ENCODE peak calls at places on chromosomes 12 and 14, in nine cellular contexts. L, C, D, O, B, K, Q, X and Y are unnamed samples.

GRCh38 chr12:27412047-27412446 is 34.5 kb upstream of the SMCO2 start:
- DNase-seq in L (no peak), C (no peak), D (no peak), O (no peak), B (no peak), K (no peak), Q (no peak), X (no peak), Y (no peak)

GRCh38 chr12:20463920-20464524 is 95.7 kb downstream of the PDE3A start:
- DNase-seq in L (peak; percentile 55), C (peak; percentile 1), D (no peak), O (no peak), B (no peak), K (no peak), Q (peak; percentile 18), X (no peak), Y (no peak)

GRCh38 chr12:64124511-64125197 is 97.4 kb downstream of the KICS2 start:
- DNase-seq in L (no peak), C (no peak), D (no peak), O (no peak), B (no peak), K (peak; percentile 77), Q (peak; percentile 7), X (no peak), Y (no peak)

GRCh38 chr14:37515761-37516160 is 79.3 kb downstream of the FOXA1 start:
- DNase-seq in L (no peak), C (no peak), D (no peak), O (no peak), B (no peak), K (no peak), Q (no peak), X (no peak), Y (no peak)

GRCh38 chr12:3752741-3753486 is at the start of gene CRACR2A:
- DNase-seq in L (no peak), C (peak; percentile 95), D (peak; percentile 69), O (no peak), B (peak; percentile 41), K (peak; percentile 71), Q (no peak), X (no peak), Y (peak; percentile 73)

GRCh38 chr14:81264011-81264410 is 43.3 kb upstream of the GTF2A1 start:
- DNase-seq in L (no peak), C (no peak), D (no peak), O (no peak), B (no peak), K (no peak), Q (no peak), X (no peak), Y (no peak)

GRCh38 chr12:107196681-107197080 is 103.3 kb upstream of the CRY1 start:
- DNase-seq in L (no peak), C (no peak), D (no peak), O (no peak), B (no peak), K (peak; percentile 68), Q (no peak), X (no peak), Y (no peak)

GRCh38 chr14:25090716-25091454 is 40.9 kb upstream of the STXBP6 start:
- DNase-seq in L (no peak), C (no peak), D (no peak), O (peak; percentile 75), B (no peak), K (peak; percentile 46), Q (no peak), X (no peak), Y (no peak)

GRCh38 chr12:55899035-55899434 is 28.7 kb downstream of the PYM1 start:
- DNase-seq in L (no peak), C (no peak), D (no peak), O (no peak), B (no peak), K (peak; percentile 83), Q (no peak), X (no peak), Y (no peak)

GRCh38 chr12:2299207-2299606 is 246.4 kb downstream of the CACNA1C start:
- DNase-seq in L (peak; percentile 70), C (no peak), D (no peak), O (no peak), B (no peak), K (no peak), Q (peak; percentile 86), X (no peak), Y (no peak)

GRCh38 chr14:105187935-105188524 is 6.9 kb upstream of the NUDT14 start:
- DNase-seq in L (no peak), C (no peak), D (no peak), O (no peak), B (no peak), K (no peak), Q (peak; percentile 39), X (no peak), Y (no peak)

GRCh38 chr12:69569236-69569635 is 16.0 kb upstream of the CCT2 start:
- DNase-seq in L (no peak), C (no peak), D (no peak), O (peak; percentile 80), B (no peak), K (peak; percentile 73), Q (no peak), X (peak; percentile 42), Y (no peak)

GRCh38 chr14:26598081-26598671 is 343 bp upstream of the NOVA1 start:
- DNase-seq in L (peak; percentile 98), C (peak; percentile 97), D (no peak), O (no peak), B (peak; percentile 80), K (peak; percentile 76), Q (peak; percentile 95), X (peak; percentile 7), Y (no peak)

GRCh38 chr12:82923935-82924334 is 237.2 kb downstream of the TMTC2 start:
- DNase-seq in L (no peak), C (no peak), D (no peak), O (no peak), B (no peak), K (no peak), Q (no peak), X (no peak), Y (no peak)

GRCh38 chr12:56687225-56688128 is 607 bp downstream of the PTGES3 start:
- DNase-seq in L (peak; percentile 43), C (peak; percentile 63), D (peak; percentile 31), O (peak; percentile 50), B (no peak), K (peak; percentile 34), Q (peak; percentile 59), X (no peak), Y (peak; percentile 45)

GRCh38 chr12:121582583-121583333 is 1.9 kb upstream of the KDM2B start:
- DNase-seq in L (peak; percentile 38), C (no peak), D (no peak), O (no peak), B (no peak), K (no peak), Q (no peak), X (no peak), Y (no peak)

GRCh38 chr12:19945559-19946485 is 422.5 kb upstream of the PDE3A start:
- DNase-seq in L (no peak), C (no peak), D (no peak), O (no peak), B (no peak), K (peak; percentile 70), Q (no peak), X (peak; percentile 45), Y (no peak)

GRCh38 chr12:43722621-43723020 is 36.0 kb downstream of the PUS7L start:
- DNase-seq in L (no peak), C (no peak), D (no peak), O (no peak), B (no peak), K (no peak), Q (no peak), X (no peak), Y (no peak)

GRCh38 chr14:106129274-106129673 is 602.9 kb downstream of the TMEM121 start:
- DNase-seq in L (no peak), C (no peak), D (no peak), O (no peak), B (no peak), K (no peak), Q (no peak), X (no peak), Y (no peak)

GRCh38 chr12:21665816-21666215 is 8.2 kb upstream of the LDHB start:
- DNase-seq in L (no peak), C (no peak), D (no peak), O (no peak), B (no peak), K (no peak), Q (no peak), X (no peak), Y (no peak)

GRCh38 chr12:114955414-114956014 is 271.5 kb upstream of the TBX3 start:
- DNase-seq in L (no peak), C (no peak), D (no peak), O (peak; percentile 6), B (no peak), K (peak; percentile 59), Q (no peak), X (no peak), Y (no peak)

GRCh38 chr12:95164656-95165055 is 52.6 kb downstream of the FGD6 start:
- DNase-seq in L (no peak), C (no peak), D (no peak), O (no peak), B (no peak), K (peak; percentile 69), Q (no peak), X (no peak), Y (no peak)

GRCh38 chr12:24798335-24798734 is 150.6 kb downstream of the BCAT1 start:
- DNase-seq in L (no peak), C (no peak), D (no peak), O (no peak), B (no peak), K (no peak), Q (no peak), X (no peak), Y (no peak)

GRCh38 chr12:115752913-115753726 is 524.4 kb downstream of the MED13L start:
- DNase-seq in L (peak; percentile 64), C (peak; percentile 32), D (no peak), O (peak; percentile 52), B (peak; percentile 19), K (peak; percentile 70), Q (no peak), X (peak; percentile 58), Y (no peak)

GRCh38 chr14:103561381-103562134 is 899 bp downstream of the BAG5 start:
- DNase-seq in L (no peak), C (no peak), D (no peak), O (peak; percentile 48), B (no peak), K (peak; percentile 76), Q (peak; percentile 31), X (no peak), Y (no peak)

GRCh38 chr12:68565391-68565903 is 45.3 kb upstream of the RAP1B start:
- DNase-seq in L (no peak), C (no peak), D (no peak), O (peak; percentile 80), B (no peak), K (peak; percentile 93), Q (no peak), X (peak; percentile 98), Y (no peak)

GRCh38 chr14:89302396-89302950 is 114.6 kb downstream of the FOXN3 start:
- DNase-seq in L (no peak), C (no peak), D (no peak), O (no peak), B (no peak), K (peak; percentile 17), Q (no peak), X (no peak), Y (no peak)

GRCh38 chr12:70854871-70855578 is 65.5 kb downstream of the PTPRR start:
- DNase-seq in L (peak; percentile 43), C (no peak), D (no peak), O (no peak), B (no peak), K (no peak), Q (no peak), X (no peak), Y (no peak)

GRCh38 chr14:61925043-61925442 is 162.8 kb downstream of the SNAPC1 start:
- DNase-seq in L (peak; percentile 40), C (no peak), D (no peak), O (peak; percentile 16), B (no peak), K (peak; percentile 28), Q (peak; percentile 7), X (no peak), Y (no peak)

GRCh38 chr14:93719234-93719633 is 69.1 kb downstream of the PRIMA1 start:
- DNase-seq in L (no peak), C (no peak), D (no peak), O (no peak), B (no peak), K (no peak), Q (no peak), X (no peak), Y (no peak)

GRCh38 chr12:103839103-103839502 is 1.9 kb downstream of the NT5DC3 start:
- DNase-seq in L (peak; percentile 10), C (no peak), D (no peak), O (no peak), B (no peak), K (peak; percentile 26), Q (no peak), X (no peak), Y (no peak)